ENCODE peak calls at places on chromosome 4, in seven cellular contexts. One of them, this sample, is unnamed.

GRCh38 chr4:172858731-172859230 is 309.8 kb upstream of the GALNT7 start:
- DNase-seq in colonic mucosa: no peak
- DNase-seq in adipocyte: peak; percentile 23
- DNase-seq in SHP77: no peak
- DNase-seq in Caki2: no peak
- DNase-seq in SJCRH30: no peak
- DNase-seq in LoVo: no peak
- DNase-seq in this sample: no peak

GRCh38 chr4:109921384-109921808 is 8.7 kb downstream of the EGF start:
- DNase-seq in colonic mucosa: no peak
- DNase-seq in adipocyte: peak; percentile 46
- DNase-seq in SHP77: no peak
- DNase-seq in Caki2: peak; percentile 93
- DNase-seq in SJCRH30: peak; percentile 19
- DNase-seq in LoVo: peak; percentile 11
- DNase-seq in this sample: peak; percentile 73

GRCh38 chr4:22670953-22671352 is 21.8 kb upstream of the GBA3 start:
- DNase-seq in colonic mucosa: no peak
- DNase-seq in adipocyte: peak; percentile 6
- DNase-seq in SHP77: no peak
- DNase-seq in Caki2: no peak
- DNase-seq in SJCRH30: no peak
- DNase-seq in LoVo: no peak
- DNase-seq in this sample: no peak

GRCh38 chr4:108561086-108561485 is 59.3 kb upstream of the RPL34 start:
- DNase-seq in colonic mucosa: no peak
- DNase-seq in adipocyte: no peak
- DNase-seq in SHP77: no peak
- DNase-seq in Caki2: no peak
- DNase-seq in SJCRH30: peak; percentile 69
- DNase-seq in LoVo: no peak
- DNase-seq in this sample: no peak

GRCh38 chr4:52638717-52639116 is 20.4 kb downstream of the USP46 start:
- DNase-seq in colonic mucosa: no peak
- DNase-seq in adipocyte: no peak
- DNase-seq in SHP77: no peak
- DNase-seq in Caki2: no peak
- DNase-seq in SJCRH30: no peak
- DNase-seq in LoVo: no peak
- DNase-seq in this sample: no peak

GRCh38 chr4:90825849-90826248 is 698.7 kb downstream of the CCSER1 start:
- DNase-seq in colonic mucosa: peak; percentile 21
- DNase-seq in adipocyte: no peak
- DNase-seq in SHP77: no peak
- DNase-seq in Caki2: no peak
- DNase-seq in SJCRH30: no peak
- DNase-seq in LoVo: peak; percentile 3
- DNase-seq in this sample: no peak

GRCh38 chr4:3312362-3312761 is 19.5 kb downstream of the RGS12 start:
- DNase-seq in colonic mucosa: no peak
- DNase-seq in adipocyte: no peak
- DNase-seq in SHP77: no peak
- DNase-seq in Caki2: no peak
- DNase-seq in SJCRH30: no peak
- DNase-seq in LoVo: no peak
- DNase-seq in this sample: no peak

GRCh38 chr4:53956053-53956452 is 108.4 kb downstream of the CHIC2 start:
- DNase-seq in colonic mucosa: no peak
- DNase-seq in adipocyte: no peak
- DNase-seq in SHP77: no peak
- DNase-seq in Caki2: peak; percentile 10
- DNase-seq in SJCRH30: no peak
- DNase-seq in LoVo: no peak
- DNase-seq in this sample: no peak

GRCh38 chr4:153901220-153901619 is 112.3 kb upstream of the SFRP2 start:
- DNase-seq in colonic mucosa: no peak
- DNase-seq in adipocyte: no peak
- DNase-seq in SHP77: no peak
- DNase-seq in Caki2: no peak
- DNase-seq in SJCRH30: no peak
- DNase-seq in LoVo: no peak
- DNase-seq in this sample: no peak

GRCh38 chr4:67933038-67933437 is 30.3 kb downstream of the TMPRSS11A start:
- DNase-seq in colonic mucosa: no peak
- DNase-seq in adipocyte: no peak
- DNase-seq in SHP77: no peak
- DNase-seq in Caki2: no peak
- DNase-seq in SJCRH30: no peak
- DNase-seq in LoVo: no peak
- DNase-seq in this sample: no peak

GRCh38 chr4:53767503-53767902 is 176.2 kb upstream of the LNX1 start:
- DNase-seq in colonic mucosa: no peak
- DNase-seq in adipocyte: peak; percentile 74
- DNase-seq in SHP77: no peak
- DNase-seq in Caki2: no peak
- DNase-seq in SJCRH30: no peak
- DNase-seq in LoVo: no peak
- DNase-seq in this sample: no peak

GRCh38 chr4:84920591-84920990 is 45.9 kb downstream of the WDFY3 start:
- DNase-seq in colonic mucosa: no peak
- DNase-seq in adipocyte: peak; percentile 72
- DNase-seq in SHP77: no peak
- DNase-seq in Caki2: no peak
- DNase-seq in SJCRH30: no peak
- DNase-seq in LoVo: no peak
- DNase-seq in this sample: peak; percentile 43

GRCh38 chr4:84389406-84389805 is 109.7 kb downstream of the NKX6-1 start:
- DNase-seq in colonic mucosa: no peak
- DNase-seq in adipocyte: no peak
- DNase-seq in SHP77: no peak
- DNase-seq in Caki2: no peak
- DNase-seq in SJCRH30: no peak
- DNase-seq in LoVo: no peak
- DNase-seq in this sample: peak; percentile 48

GRCh38 chr4:168587326-168588125 is 90.7 kb downstream of the PALLD start:
- DNase-seq in colonic mucosa: no peak
- DNase-seq in adipocyte: peak; percentile 77
- DNase-seq in SHP77: no peak
- DNase-seq in Caki2: peak; percentile 59
- DNase-seq in SJCRH30: peak; percentile 65
- DNase-seq in LoVo: peak; percentile 45
- DNase-seq in this sample: peak; percentile 61

GRCh38 chr4:2300431-2300861 is 38.5 kb upstream of the MXD4 start:
- DNase-seq in colonic mucosa: no peak
- DNase-seq in adipocyte: no peak
- DNase-seq in SHP77: no peak
- DNase-seq in Caki2: no peak
- DNase-seq in SJCRH30: no peak
- DNase-seq in LoVo: no peak
- DNase-seq in this sample: no peak

GRCh38 chr4:188266386-188266785 is 127.1 kb downstream of the TRIML1 start:
- DNase-seq in colonic mucosa: no peak
- DNase-seq in adipocyte: no peak
- DNase-seq in SHP77: no peak
- DNase-seq in Caki2: no peak
- DNase-seq in SJCRH30: no peak
- DNase-seq in LoVo: no peak
- DNase-seq in this sample: no peak

GRCh38 chr4:124708517-124709300 is 3.8 kb downstream of the ANKRD50 start:
- DNase-seq in colonic mucosa: no peak
- DNase-seq in adipocyte: no peak
- DNase-seq in SHP77: no peak
- DNase-seq in Caki2: no peak
- DNase-seq in SJCRH30: peak; percentile 16
- DNase-seq in LoVo: no peak
- DNase-seq in this sample: no peak

GRCh38 chr4:132114885-132115284 is 1034.2 kb upstream of the PCDH10 start:
- DNase-seq in colonic mucosa: no peak
- DNase-seq in adipocyte: peak; percentile 7
- DNase-seq in SHP77: no peak
- DNase-seq in Caki2: no peak
- DNase-seq in SJCRH30: no peak
- DNase-seq in LoVo: no peak
- DNase-seq in this sample: no peak

GRCh38 chr4:55612341-55612740 is 20.3 kb upstream of the PDCL2 start:
- DNase-seq in colonic mucosa: no peak
- DNase-seq in adipocyte: no peak
- DNase-seq in SHP77: no peak
- DNase-seq in Caki2: no peak
- DNase-seq in SJCRH30: no peak
- DNase-seq in LoVo: no peak
- DNase-seq in this sample: no peak

GRCh38 chr4:38056024-38056685 is 96.0 kb downstream of the PTTG2 start:
- DNase-seq in colonic mucosa: no peak
- DNase-seq in adipocyte: no peak
- DNase-seq in SHP77: no peak
- DNase-seq in Caki2: no peak
- DNase-seq in SJCRH30: no peak
- DNase-seq in LoVo: no peak
- DNase-seq in this sample: no peak

GRCh38 chr4:10535900-10536299 is 78.7 kb upstream of the ZNF518B start:
- DNase-seq in colonic mucosa: no peak
- DNase-seq in adipocyte: no peak
- DNase-seq in SHP77: no peak
- DNase-seq in Caki2: no peak
- DNase-seq in SJCRH30: peak; percentile 36
- DNase-seq in LoVo: no peak
- DNase-seq in this sample: no peak

GRCh38 chr4:19304028-19304427 is 947.7 kb upstream of the SLIT2 start:
- DNase-seq in colonic mucosa: no peak
- DNase-seq in adipocyte: peak; percentile 17
- DNase-seq in SHP77: no peak
- DNase-seq in Caki2: no peak
- DNase-seq in SJCRH30: no peak
- DNase-seq in LoVo: no peak
- DNase-seq in this sample: no peak

GRCh38 chr4:145315828-145316227 is 135.4 kb upstream of the OTUD4 start:
- DNase-seq in colonic mucosa: no peak
- DNase-seq in adipocyte: peak; percentile 94
- DNase-seq in SHP77: no peak
- DNase-seq in Caki2: no peak
- DNase-seq in SJCRH30: no peak
- DNase-seq in LoVo: no peak
- DNase-seq in this sample: no peak